ENCODE peak calls at places on chromosomes 4 and X, in ten cellular contexts. Q is thyroid gland, H is body of pancreas, L is lower lobe of right lung, P is OCI-LY7, T is aorta, A is right cardiac atrium, X is IMR-90, V is brain microvascular endothelial cell, I is uterus. O is an unnamed sample.

GRCh38 chrX:129613596-129613995 is 41.2 kb downstream of the APLN start:
- DNase-seq in Q (no peak), H (no peak), L (no peak), P (no peak), T (no peak), A (no peak), X (no peak), V (no peak), I (no peak), O (peak)

GRCh38 chr4:140790765-140791164 is 34.6 kb upstream of the TBC1D9 start:
- DNase-seq in Q (no peak), H (peak), L (peak), P (peak), T (peak), A (peak), X (peak), V (no peak), I (no peak), O (no peak)

GRCh38 chrX:19630776-19631707 is 115.7 kb upstream of the MAP3K15 start:
- DNase-seq in Q (peak), H (no peak), L (no peak), P (no peak), T (no peak), A (no peak), X (no peak), V (no peak), I (no peak), O (no peak)

GRCh38 chr4:150315175-150315574 is 236.9 kb downstream of the DCLK2 start:
- DNase-seq in Q (no peak), H (no peak), L (no peak), P (no peak), T (no peak), A (no peak), X (no peak), V (no peak), I (no peak), O (no peak)

GRCh38 chrX:123756320-123756719 is 23.5 kb upstream of the THOC2 start:
- DNase-seq in Q (peak), H (no peak), L (no peak), P (no peak), T (no peak), A (no peak), X (peak), V (no peak), I (no peak), O (no peak)

GRCh38 chr4:128388352-128388630 is 100.7 kb upstream of the PGRMC2 start:
- DNase-seq in Q (no peak), H (no peak), L (no peak), P (no peak), T (no peak), A (no peak), X (no peak), V (peak), I (no peak), O (no peak)

GRCh38 chr4:158033416-158033863 is 139.4 kb downstream of the GASK1B start:
- DNase-seq in Q (no peak), H (peak), L (no peak), P (no peak), T (no peak), A (no peak), X (peak), V (peak), I (no peak), O (no peak)

GRCh38 chr4:172628263-172628662 is 540.3 kb upstream of the GALNT7 start:
- DNase-seq in Q (no peak), H (no peak), L (no peak), P (no peak), T (no peak), A (no peak), X (no peak), V (no peak), I (no peak), O (no peak)

GRCh38 chrX:14380044-14380443 is 149.3 kb upstream of the GLRA2 start:
- DNase-seq in Q (no peak), H (no peak), L (no peak), P (no peak), T (no peak), A (no peak), X (no peak), V (no peak), I (no peak), O (no peak)

GRCh38 chrX:153968754-153969124 is 2.9 kb downstream of the HCFC1 start:
- DNase-seq in Q (no peak), H (no peak), L (no peak), P (peak), T (peak), A (no peak), X (no peak), V (no peak), I (no peak), O (no peak)

GRCh38 chrX:44058339-44058738 is 85.1 kb upstream of the NDP start:
- DNase-seq in Q (no peak), H (no peak), L (no peak), P (no peak), T (no peak), A (no peak), X (no peak), V (no peak), I (no peak), O (no peak)

GRCh38 chr4:177385576-177386320 is 56.5 kb downstream of the AGA start:
- DNase-seq in Q (no peak), H (no peak), L (no peak), P (no peak), T (no peak), A (no peak), X (peak), V (no peak), I (no peak), O (no peak)

GRCh38 chr4:338759-339097 is 1.1 kb downstream of the ZNF141 start:
- DNase-seq in Q (peak), H (peak), L (no peak), P (no peak), T (no peak), A (no peak), X (no peak), V (no peak), I (no peak), O (no peak)

GRCh38 chr4:89283226-89283974 is 24.2 kb downstream of the GPRIN3 start:
- DNase-seq in Q (no peak), H (no peak), L (peak), P (no peak), T (no peak), A (no peak), X (no peak), V (peak), I (no peak), O (no peak)

DNA sequence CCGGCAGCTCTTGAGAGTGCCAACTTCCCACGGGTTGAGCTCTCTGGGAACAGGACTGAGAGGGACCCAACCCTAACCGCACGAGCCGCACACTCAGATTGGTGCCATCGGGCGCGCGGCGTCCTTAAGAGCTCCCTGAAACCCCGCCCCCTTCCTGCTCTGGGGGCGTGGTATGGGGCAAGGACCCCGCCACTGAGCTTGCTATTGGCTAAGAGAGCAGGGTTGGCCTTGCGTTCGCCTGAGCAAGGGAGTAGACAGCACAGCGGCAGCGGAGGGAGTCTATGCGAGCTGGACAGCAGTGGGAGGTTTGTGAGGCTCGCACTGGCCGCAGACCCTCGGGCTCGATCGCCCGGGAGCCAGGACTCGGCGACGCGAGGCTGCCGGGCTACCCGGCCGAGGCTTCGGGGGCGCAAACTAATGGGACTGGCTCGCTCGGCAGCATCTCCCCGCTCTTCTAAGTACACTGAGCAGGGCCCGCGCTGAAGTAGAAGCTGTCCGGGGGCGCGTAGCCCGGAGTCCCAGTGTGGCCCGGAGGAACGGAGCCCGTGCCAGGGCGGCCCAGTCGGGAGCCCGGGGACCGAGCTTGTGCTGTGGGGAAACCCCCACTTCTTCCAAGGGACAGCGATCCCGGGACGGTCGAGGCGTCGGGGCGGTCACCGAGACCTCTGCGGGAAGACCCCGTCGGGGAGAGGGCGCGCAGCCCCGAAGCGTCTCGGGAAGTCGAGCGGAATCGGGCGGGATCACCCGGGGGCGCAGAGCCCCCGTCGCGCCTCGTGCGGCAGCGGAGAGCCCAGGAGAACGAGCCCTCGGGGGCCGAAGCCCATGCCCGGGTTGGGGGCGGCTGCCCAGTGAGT is at the start of gene EFNB1:
- DNase-seq in Q (peak), H (peak), L (peak), P (peak), T (peak), A (peak), X (peak), V (peak), I (peak), O (peak)
- H3K27ac ChIP-seq in Q (peak), H (peak), L (peak), P (no peak), T (no peak), A (peak), X (peak), V (no peak), I (peak), O (no peak)

DNA sequence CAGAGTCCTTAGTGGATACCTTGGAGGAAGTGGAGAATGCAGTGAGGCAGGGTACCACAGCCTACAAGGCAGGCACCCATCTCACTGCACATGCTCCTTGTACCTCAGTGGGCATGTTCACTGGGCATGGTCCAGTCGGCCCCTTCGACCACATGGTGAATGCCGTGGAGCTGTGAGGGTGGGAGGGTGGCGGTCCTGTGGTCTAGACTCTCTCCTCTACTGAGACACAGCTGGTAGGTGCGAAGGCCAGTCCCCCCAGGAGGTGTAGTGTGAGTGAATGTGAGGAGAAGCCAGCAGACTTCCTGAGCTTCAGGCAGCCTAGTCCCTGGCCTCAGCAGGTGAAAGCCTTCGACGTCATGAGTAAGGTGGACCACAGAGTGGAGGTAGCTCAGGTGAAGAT is 12.2 kb downstream of the XAGE2 start:
- DNase-seq in Q (no peak), H (no peak), L (no peak), P (no peak), T (no peak), A (no peak), X (no peak), V (no peak), I (no peak), O (no peak)
- H3K27ac ChIP-seq in Q (no peak), H (no peak), L (no peak), P (no peak), T (no peak), A (no peak), X (no peak), V (no peak), I (no peak), O (no peak)

GRCh38 chr4:6924361-6924779 is 14.7 kb downstream of the TBC1D14 start:
- DNase-seq in Q (no peak), H (no peak), L (no peak), P (no peak), T (no peak), A (peak), X (no peak), V (no peak), I (no peak), O (no peak)
- H3K27ac ChIP-seq in Q (no peak), H (no peak), L (no peak), P (no peak), T (no peak), A (no peak), X (no peak), V (no peak), I (no peak), O (no peak)

DNA sequence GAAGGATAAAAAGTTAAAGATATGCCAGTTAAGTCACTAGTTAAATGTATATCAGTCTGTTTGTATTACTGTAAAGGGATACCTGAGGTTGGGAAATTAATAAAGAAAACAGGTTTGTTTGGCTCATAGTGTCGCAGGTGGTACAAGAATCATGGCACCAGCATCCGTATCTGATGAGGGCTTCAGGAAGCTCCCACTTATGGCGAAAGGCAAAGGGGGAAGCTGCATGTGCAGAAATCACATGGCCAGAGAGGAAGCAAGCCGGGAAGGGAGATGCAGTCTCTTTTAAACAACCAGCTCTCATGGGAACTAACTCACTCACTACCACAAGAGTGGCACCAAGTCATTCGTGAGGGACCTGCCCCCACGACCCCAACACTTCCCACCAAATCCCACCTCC is 91.9 kb upstream of the SH3RF1 start:
- DNase-seq in Q (no peak), H (no peak), L (no peak), P (no peak), T (peak), A (no peak), X (no peak), V (no peak), I (no peak), O (no peak)
- H3K27ac ChIP-seq in Q (no peak), H (no peak), L (no peak), P (no peak), T (no peak), A (no peak), X (no peak), V (no peak), I (no peak), O (peak)

GRCh38 chrX:38214551-38214950 is 6.1 kb downstream of the SRPX start:
- DNase-seq in Q (no peak), H (no peak), L (no peak), P (no peak), T (no peak), A (no peak), X (peak), V (no peak), I (no peak), O (no peak)

GRCh38 chrX:38215141-38215540 is 5.5 kb downstream of the SRPX start:
- DNase-seq in Q (no peak), H (no peak), L (no peak), P (no peak), T (no peak), A (no peak), X (peak), V (no peak), I (no peak), O (no peak)

GRCh38 chrX:38206542-38206941 is 14.1 kb downstream of the SRPX start:
- DNase-seq in Q (no peak), H (no peak), L (no peak), P (no peak), T (no peak), A (no peak), X (no peak), V (no peak), I (no peak), O (no peak)

GRCh38 chrX:38216642-38217041 is 4.0 kb downstream of the SRPX start:
- DNase-seq in Q (no peak), H (no peak), L (no peak), P (no peak), T (no peak), A (no peak), X (no peak), V (no peak), I (no peak), O (no peak)

GRCh38 chrX:38212246-38212645 is 8.4 kb downstream of the SRPX start:
- DNase-seq in Q (no peak), H (no peak), L (no peak), P (no peak), T (no peak), A (no peak), X (peak), V (no peak), I (no peak), O (no peak)
- H3K27ac ChIP-seq in Q (no peak), H (no peak), L (no peak), P (no peak), T (no peak), A (no peak), X (no peak), V (no peak), I (no peak), O (no peak)

GRCh38 chr4:176229645-176230044 is 34.3 kb upstream of the SPATA4 start:
- DNase-seq in Q (no peak), H (no peak), L (no peak), P (no peak), T (no peak), A (no peak), X (no peak), V (no peak), I (no peak), O (no peak)
- H3K27ac ChIP-seq in Q (no peak), H (no peak), L (no peak), P (no peak), T (no peak), A (peak), X (no peak), V (no peak), I (no peak), O (no peak)

GRCh38 chr4:106366026-106366425 is 2.6 kb downstream of the GIMD1 start:
- DNase-seq in Q (no peak), H (no peak), L (no peak), P (no peak), T (no peak), A (no peak), X (peak), V (peak), I (no peak), O (no peak)
- H3K27ac ChIP-seq in Q (no peak), H (no peak), L (no peak), P (no peak), T (peak), A (no peak), X (peak), V (peak), I (no peak), O (no peak)

O was measured in PC-9.